ENCODE peak calls at places on chromosomes 13 and 19, in six cellular contexts. One of them, this sample, is unnamed.

GRCh38 chr19:6739884-6740588 is 556 bp downstream of the TRIP10 start:
- DNase-seq in NT2/D1: no peak
- DNase-seq in suprapubic skin: no peak
- DNase-seq in AG04450: no peak
- DNase-seq in stimulated activated CD4-positive, alpha-beta T cell treated with anti-CD3 and anti-CD28 coated beads, Interleukin-1b, Interleukin-23, amount 100 ng/mL, for 1 hour: no peak
- DNase-seq in anterior cingulate cortex: no peak
- DNase-seq in this sample: peak

GRCh38 chr19:2992958-2993357 is 15.6 kb downstream of the TLE6 start:
- DNase-seq in NT2/D1: no peak
- DNase-seq in suprapubic skin: no peak
- DNase-seq in AG04450: no peak
- DNase-seq in stimulated activated CD4-positive, alpha-beta T cell treated with anti-CD3 and anti-CD28 coated beads, Interleukin-1b, Interleukin-23, amount 100 ng/mL, for 1 hour: no peak
- DNase-seq in anterior cingulate cortex: no peak
- DNase-seq in this sample: no peak

GRCh38 chr19:55546822-55547614 is 1.7 kb upstream of the SBK3 start:
- DNase-seq in NT2/D1: no peak
- DNase-seq in suprapubic skin: peak
- DNase-seq in AG04450: peak
- DNase-seq in stimulated activated CD4-positive, alpha-beta T cell treated with anti-CD3 and anti-CD28 coated beads, Interleukin-1b, Interleukin-23, amount 100 ng/mL, for 1 hour: no peak
- DNase-seq in anterior cingulate cortex: no peak
- DNase-seq in this sample: peak

GRCh38 chr19:5961969-5962945 is 15.7 kb downstream of the RANBP3 start:
- DNase-seq in NT2/D1: no peak
- DNase-seq in suprapubic skin: no peak
- DNase-seq in AG04450: no peak
- DNase-seq in stimulated activated CD4-positive, alpha-beta T cell treated with anti-CD3 and anti-CD28 coated beads, Interleukin-1b, Interleukin-23, amount 100 ng/mL, for 1 hour: no peak
- DNase-seq in anterior cingulate cortex: peak
- DNase-seq in this sample: peak

GRCh38 chr13:26601669-26602068 is 44.2 kb downstream of the WASF3 start:
- DNase-seq in NT2/D1: no peak
- DNase-seq in suprapubic skin: no peak
- DNase-seq in AG04450: no peak
- DNase-seq in stimulated activated CD4-positive, alpha-beta T cell treated with anti-CD3 and anti-CD28 coated beads, Interleukin-1b, Interleukin-23, amount 100 ng/mL, for 1 hour: no peak
- DNase-seq in anterior cingulate cortex: no peak
- DNase-seq in this sample: no peak

GRCh38 chr13:66627512-66627911 is 602.6 kb downstream of the PCDH9 start:
- DNase-seq in NT2/D1: no peak
- DNase-seq in suprapubic skin: no peak
- DNase-seq in AG04450: no peak
- DNase-seq in stimulated activated CD4-positive, alpha-beta T cell treated with anti-CD3 and anti-CD28 coated beads, Interleukin-1b, Interleukin-23, amount 100 ng/mL, for 1 hour: no peak
- DNase-seq in anterior cingulate cortex: no peak
- DNase-seq in this sample: no peak

GRCh38 chr13:83549671-83550070 is 332.6 kb downstream of the SLITRK1 start:
- DNase-seq in NT2/D1: no peak
- DNase-seq in suprapubic skin: no peak
- DNase-seq in AG04450: no peak
- DNase-seq in stimulated activated CD4-positive, alpha-beta T cell treated with anti-CD3 and anti-CD28 coated beads, Interleukin-1b, Interleukin-23, amount 100 ng/mL, for 1 hour: no peak
- DNase-seq in anterior cingulate cortex: no peak
- DNase-seq in this sample: no peak

GRCh38 chr13:114124921-114125320 is 7.5 kb downstream of the RASA3 start:
- DNase-seq in NT2/D1: no peak
- DNase-seq in suprapubic skin: no peak
- DNase-seq in AG04450: peak
- DNase-seq in stimulated activated CD4-positive, alpha-beta T cell treated with anti-CD3 and anti-CD28 coated beads, Interleukin-1b, Interleukin-23, amount 100 ng/mL, for 1 hour: no peak
- DNase-seq in anterior cingulate cortex: no peak
- DNase-seq in this sample: no peak

GRCh38 chr19:15280048-15280725 is 47.9 kb upstream of the EPHX3 start:
- DNase-seq in NT2/D1: no peak
- DNase-seq in suprapubic skin: no peak
- DNase-seq in AG04450: no peak
- DNase-seq in stimulated activated CD4-positive, alpha-beta T cell treated with anti-CD3 and anti-CD28 coated beads, Interleukin-1b, Interleukin-23, amount 100 ng/mL, for 1 hour: no peak
- DNase-seq in anterior cingulate cortex: no peak
- DNase-seq in this sample: no peak

GRCh38 chr13:102903659-102904407 is 58.0 kb downstream of the ERCC5 start:
- DNase-seq in NT2/D1: no peak
- DNase-seq in suprapubic skin: no peak
- DNase-seq in AG04450: no peak
- DNase-seq in stimulated activated CD4-positive, alpha-beta T cell treated with anti-CD3 and anti-CD28 coated beads, Interleukin-1b, Interleukin-23, amount 100 ng/mL, for 1 hour: no peak
- DNase-seq in anterior cingulate cortex: no peak
- DNase-seq in this sample: no peak

GRCh38 chr19:45824531-45825262 is 9.6 kb upstream of the RSPH6A start:
- DNase-seq in NT2/D1: no peak
- DNase-seq in suprapubic skin: no peak
- DNase-seq in AG04450: no peak
- DNase-seq in stimulated activated CD4-positive, alpha-beta T cell treated with anti-CD3 and anti-CD28 coated beads, Interleukin-1b, Interleukin-23, amount 100 ng/mL, for 1 hour: no peak
- DNase-seq in anterior cingulate cortex: no peak
- DNase-seq in this sample: no peak

GRCh38 chr19:39179754-39180153 is 17.0 kb upstream of the NCCRP1 start:
- DNase-seq in NT2/D1: no peak
- DNase-seq in suprapubic skin: no peak
- DNase-seq in AG04450: no peak
- DNase-seq in stimulated activated CD4-positive, alpha-beta T cell treated with anti-CD3 and anti-CD28 coated beads, Interleukin-1b, Interleukin-23, amount 100 ng/mL, for 1 hour: no peak
- DNase-seq in anterior cingulate cortex: no peak
- DNase-seq in this sample: no peak

GRCh38 chr13:81116461-81117282 is 775.7 kb upstream of the SPRY2 start:
- DNase-seq in NT2/D1: no peak
- DNase-seq in suprapubic skin: no peak
- DNase-seq in AG04450: no peak
- DNase-seq in stimulated activated CD4-positive, alpha-beta T cell treated with anti-CD3 and anti-CD28 coated beads, Interleukin-1b, Interleukin-23, amount 100 ng/mL, for 1 hour: no peak
- DNase-seq in anterior cingulate cortex: no peak
- DNase-seq in this sample: no peak

GRCh38 chr19:18173572-18174294 is at the start of gene IFI30:
- DNase-seq in NT2/D1: no peak
- DNase-seq in suprapubic skin: peak
- DNase-seq in AG04450: no peak
- DNase-seq in stimulated activated CD4-positive, alpha-beta T cell treated with anti-CD3 and anti-CD28 coated beads, Interleukin-1b, Interleukin-23, amount 100 ng/mL, for 1 hour: no peak
- DNase-seq in anterior cingulate cortex: no peak
- DNase-seq in this sample: peak

GRCh38 chr13:23794267-23795161 is 94.7 kb downstream of the MIPEP start:
- DNase-seq in NT2/D1: no peak
- DNase-seq in suprapubic skin: no peak
- DNase-seq in AG04450: peak
- DNase-seq in stimulated activated CD4-positive, alpha-beta T cell treated with anti-CD3 and anti-CD28 coated beads, Interleukin-1b, Interleukin-23, amount 100 ng/mL, for 1 hour: no peak
- DNase-seq in anterior cingulate cortex: no peak
- DNase-seq in this sample: no peak

GRCh38 chr19:46067691-46068090 is 26.9 kb upstream of the IGFL4 start:
- DNase-seq in NT2/D1: no peak
- DNase-seq in suprapubic skin: no peak
- DNase-seq in AG04450: no peak
- DNase-seq in stimulated activated CD4-positive, alpha-beta T cell treated with anti-CD3 and anti-CD28 coated beads, Interleukin-1b, Interleukin-23, amount 100 ng/mL, for 1 hour: no peak
- DNase-seq in anterior cingulate cortex: no peak
- DNase-seq in this sample: no peak

GRCh38 chr19:58117841-58118575 is 20.0 kb upstream of the ZSCAN18 start:
- DNase-seq in NT2/D1: peak
- DNase-seq in suprapubic skin: no peak
- DNase-seq in AG04450: no peak
- DNase-seq in stimulated activated CD4-positive, alpha-beta T cell treated with anti-CD3 and anti-CD28 coated beads, Interleukin-1b, Interleukin-23, amount 100 ng/mL, for 1 hour: no peak
- DNase-seq in anterior cingulate cortex: no peak
- DNase-seq in this sample: no peak

GRCh38 chr13:27868639-27869435 is 51.0 kb upstream of the PDX1 start:
- DNase-seq in NT2/D1: no peak
- DNase-seq in suprapubic skin: no peak
- DNase-seq in AG04450: no peak
- DNase-seq in stimulated activated CD4-positive, alpha-beta T cell treated with anti-CD3 and anti-CD28 coated beads, Interleukin-1b, Interleukin-23, amount 100 ng/mL, for 1 hour: no peak
- DNase-seq in anterior cingulate cortex: no peak
- DNase-seq in this sample: no peak

GRCh38 chr13:111284579-111284978 is 35.9 kb upstream of the TEX29 start:
- DNase-seq in NT2/D1: no peak
- DNase-seq in suprapubic skin: no peak
- DNase-seq in AG04450: no peak
- DNase-seq in stimulated activated CD4-positive, alpha-beta T cell treated with anti-CD3 and anti-CD28 coated beads, Interleukin-1b, Interleukin-23, amount 100 ng/mL, for 1 hour: no peak
- DNase-seq in anterior cingulate cortex: no peak
- DNase-seq in this sample: no peak

GRCh38 chr13:73492811-73493210 is 434.0 kb downstream of the KLF5 start:
- DNase-seq in NT2/D1: no peak
- DNase-seq in suprapubic skin: no peak
- DNase-seq in AG04450: no peak
- DNase-seq in stimulated activated CD4-positive, alpha-beta T cell treated with anti-CD3 and anti-CD28 coated beads, Interleukin-1b, Interleukin-23, amount 100 ng/mL, for 1 hour: no peak
- DNase-seq in anterior cingulate cortex: no peak
- DNase-seq in this sample: no peak

GRCh38 chr19:14022469-14022868 is 5.5 kb upstream of the RLN3 start:
- DNase-seq in NT2/D1: no peak
- DNase-seq in suprapubic skin: no peak
- DNase-seq in AG04450: no peak
- DNase-seq in stimulated activated CD4-positive, alpha-beta T cell treated with anti-CD3 and anti-CD28 coated beads, Interleukin-1b, Interleukin-23, amount 100 ng/mL, for 1 hour: no peak
- DNase-seq in anterior cingulate cortex: no peak
- DNase-seq in this sample: no peak

GRCh38 chr19:48715276-48715675 is 4.2 kb downstream of the MAMSTR start:
- DNase-seq in NT2/D1: no peak
- DNase-seq in suprapubic skin: peak
- DNase-seq in AG04450: no peak
- DNase-seq in stimulated activated CD4-positive, alpha-beta T cell treated with anti-CD3 and anti-CD28 coated beads, Interleukin-1b, Interleukin-23, amount 100 ng/mL, for 1 hour: no peak
- DNase-seq in anterior cingulate cortex: no peak
- DNase-seq in this sample: no peak

GRCh38 chr13:113546571-113547247 is 37.8 kb upstream of the TFDP1 start:
- DNase-seq in NT2/D1: no peak
- DNase-seq in suprapubic skin: no peak
- DNase-seq in AG04450: no peak
- DNase-seq in stimulated activated CD4-positive, alpha-beta T cell treated with anti-CD3 and anti-CD28 coated beads, Interleukin-1b, Interleukin-23, amount 100 ng/mL, for 1 hour: no peak
- DNase-seq in anterior cingulate cortex: no peak
- DNase-seq in this sample: peak

GRCh38 chr13:42991892-42992584 is at the start of gene EPSTI1:
- DNase-seq in NT2/D1: no peak
- DNase-seq in suprapubic skin: peak
- DNase-seq in AG04450: no peak
- DNase-seq in stimulated activated CD4-positive, alpha-beta T cell treated with anti-CD3 and anti-CD28 coated beads, Interleukin-1b, Interleukin-23, amount 100 ng/mL, for 1 hour: peak
- DNase-seq in anterior cingulate cortex: peak
- DNase-seq in this sample: peak

GRCh38 chr13:95924389-95924994 is 128.7 kb downstream of the UGGT2 start:
- DNase-seq in NT2/D1: peak
- DNase-seq in suprapubic skin: no peak
- DNase-seq in AG04450: peak
- DNase-seq in stimulated activated CD4-positive, alpha-beta T cell treated with anti-CD3 and anti-CD28 coated beads, Interleukin-1b, Interleukin-23, amount 100 ng/mL, for 1 hour: no peak
- DNase-seq in anterior cingulate cortex: no peak
- DNase-seq in this sample: no peak

GRCh38 chr19:2139385-2140192 is 11.8 kb downstream of the AP3D1 start:
- DNase-seq in NT2/D1: no peak
- DNase-seq in suprapubic skin: no peak
- DNase-seq in AG04450: no peak
- DNase-seq in stimulated activated CD4-positive, alpha-beta T cell treated with anti-CD3 and anti-CD28 coated beads, Interleukin-1b, Interleukin-23, amount 100 ng/mL, for 1 hour: no peak
- DNase-seq in anterior cingulate cortex: no peak
- DNase-seq in this sample: no peak

GRCh38 chr19:9727644-9728043 is 40.9 kb downstream of the ZNF846 start:
- DNase-seq in NT2/D1: no peak
- DNase-seq in suprapubic skin: no peak
- DNase-seq in AG04450: no peak
- DNase-seq in stimulated activated CD4-positive, alpha-beta T cell treated with anti-CD3 and anti-CD28 coated beads, Interleukin-1b, Interleukin-23, amount 100 ng/mL, for 1 hour: no peak
- DNase-seq in anterior cingulate cortex: no peak
- DNase-seq in this sample: no peak

GRCh38 chr13:27774169-27774568 is 18.1 kb upstream of the GSX1 start:
- DNase-seq in NT2/D1: no peak
- DNase-seq in suprapubic skin: no peak
- DNase-seq in AG04450: no peak
- DNase-seq in stimulated activated CD4-positive, alpha-beta T cell treated with anti-CD3 and anti-CD28 coated beads, Interleukin-1b, Interleukin-23, amount 100 ng/mL, for 1 hour: no peak
- DNase-seq in anterior cingulate cortex: no peak
- DNase-seq in this sample: no peak

GRCh38 chr13:95349267-95349666 is 48.0 kb upstream of the ABCC4 start:
- DNase-seq in NT2/D1: no peak
- DNase-seq in suprapubic skin: no peak
- DNase-seq in AG04450: no peak
- DNase-seq in stimulated activated CD4-positive, alpha-beta T cell treated with anti-CD3 and anti-CD28 coated beads, Interleukin-1b, Interleukin-23, amount 100 ng/mL, for 1 hour: no peak
- DNase-seq in anterior cingulate cortex: no peak
- DNase-seq in this sample: no peak

GRCh38 chr19:21322528-21322927 is 6.7 kb downstream of the ZNF708 start:
- DNase-seq in NT2/D1: no peak
- DNase-seq in suprapubic skin: no peak
- DNase-seq in AG04450: no peak
- DNase-seq in stimulated activated CD4-positive, alpha-beta T cell treated with anti-CD3 and anti-CD28 coated beads, Interleukin-1b, Interleukin-23, amount 100 ng/mL, for 1 hour: no peak
- DNase-seq in anterior cingulate cortex: no peak
- DNase-seq in this sample: no peak

GRCh38 chr13:94056362-94056990 is 423.0 kb downstream of the DCT start:
- DNase-seq in NT2/D1: no peak
- DNase-seq in suprapubic skin: no peak
- DNase-seq in AG04450: no peak
- DNase-seq in stimulated activated CD4-positive, alpha-beta T cell treated with anti-CD3 and anti-CD28 coated beads, Interleukin-1b, Interleukin-23, amount 100 ng/mL, for 1 hour: no peak
- DNase-seq in anterior cingulate cortex: no peak
- DNase-seq in this sample: no peak

GRCh38 chr13:91588541-91588940 is 190.1 kb downstream of the GPC5 start:
- DNase-seq in NT2/D1: no peak
- DNase-seq in suprapubic skin: no peak
- DNase-seq in AG04450: no peak
- DNase-seq in stimulated activated CD4-positive, alpha-beta T cell treated with anti-CD3 and anti-CD28 coated beads, Interleukin-1b, Interleukin-23, amount 100 ng/mL, for 1 hour: no peak
- DNase-seq in anterior cingulate cortex: no peak
- DNase-seq in this sample: no peak

GRCh38 chr19:6241680-6242079 is 38.1 kb downstream of the MLLT1 start:
- DNase-seq in NT2/D1: no peak
- DNase-seq in suprapubic skin: no peak
- DNase-seq in AG04450: no peak
- DNase-seq in stimulated activated CD4-positive, alpha-beta T cell treated with anti-CD3 and anti-CD28 coated beads, Interleukin-1b, Interleukin-23, amount 100 ng/mL, for 1 hour: no peak
- DNase-seq in anterior cingulate cortex: peak
- DNase-seq in this sample: no peak

This sample was measured in ureter.